ENCODE peak calls at places on chromosome 6, in seven cellular contexts. F is body of pancreas, S is IMR-90, P is uterus, J is right cardiac atrium, C is cardiac muscle cell, A is fibroblast of lung. M is an unnamed sample.

GRCh38 chr6:156897907-156898531 is 120.8 kb downstream of the ARID1B start:
- DNase-seq in S (no peak), P (no peak), F (no peak), J (no peak), C (no peak), A (no peak), M (no peak)

GRCh38 chr6:90303037-90303436 is 6.4 kb upstream of the BACH2 start:
- DNase-seq in P (no peak), J (no peak), C (no peak), F (no peak), S (no peak), A (no peak), M (no peak)

GRCh38 chr6:133587396-133587795 is 301.5 kb upstream of the TCF21 start:
- DNase-seq in F (no peak), A (no peak), J (no peak), S (no peak), C (no peak), P (no peak), M (no peak)

GRCh38 chr6:22737331-22737730 is 168.0 kb downstream of the HDGFL1 start:
- DNase-seq in S (peak; percentile 53), J (peak; percentile 32), A (peak; percentile 51), C (peak; percentile 69), P (peak; percentile 70), F (peak; percentile 38), M (no peak)

GRCh38 chr6:126447367-126447766 is 107.5 kb downstream of the CENPW start:
- DNase-seq in A (no peak), J (no peak), S (no peak), C (no peak), F (no peak), P (no peak), M (no peak)

GRCh38 chr6:101689156-101689555 is 295.6 kb downstream of the GRIK2 start:
- DNase-seq in J (no peak), S (no peak), C (no peak), A (no peak), F (no peak), P (no peak), M (no peak)

GRCh38 chr6:138588805-138589434 is 89.6 kb upstream of the NHSL1 start:
- DNase-seq in F (peak; percentile 64), S (peak; percentile 83), P (peak; percentile 64), C (peak; percentile 88), J (peak; percentile 47), A (peak; percentile 66), M (peak; percentile 62)

GRCh38 chr6:20274115-20274514 is 61.8 kb upstream of the MBOAT1 start:
- DNase-seq in F (no peak), J (no peak), A (no peak), S (no peak), P (no peak), C (no peak), M (no peak)

GRCh38 chr6:42704251-42704936 is 18.0 kb downstream of the PRPH2 start:
- DNase-seq in J (peak; percentile 74), P (peak; percentile 47), F (peak; percentile 63), C (peak; percentile 73), A (no peak), S (no peak), M (no peak)

GRCh38 chr6:106163446-106163965 is 77.4 kb downstream of the PRDM1 start:
- DNase-seq in P (peak; percentile 19), J (peak; percentile 25), S (peak; percentile 76), F (peak; percentile 13), A (peak; percentile 81), C (peak; percentile 80), M (peak; percentile 93)

GRCh38 chr6:148514091-148514850 is 171.6 kb downstream of the SASH1 start:
- DNase-seq in P (no peak), S (peak; percentile 69), J (no peak), C (no peak), A (no peak), F (no peak), M (no peak)

GRCh38 chr6:38852215-38852614 is 137.1 kb downstream of the DNAH8 start:
- DNase-seq in F (no peak), A (no peak), S (no peak), P (no peak), C (no peak), J (no peak), M (no peak)

GRCh38 chr6:101392561-101393230 is 812 bp upstream of the GRIK2 start:
- DNase-seq in P (no peak), A (no peak), F (no peak), S (no peak), C (no peak), J (no peak), M (no peak)

GRCh38 chr6:128161839-128162238 is 261.0 kb upstream of the THEMIS start:
- DNase-seq in J (no peak), A (no peak), S (no peak), C (no peak), P (no peak), F (no peak), M (no peak)

GRCh38 chr6:88910922-88911778 is 52.3 kb downstream of the RNGTT start:
- DNase-seq in J (no peak), F (no peak), S (no peak), P (no peak), C (no peak), A (peak; percentile 49), M (no peak)

GRCh38 chr6:119361209-119361608 is 11.6 kb upstream of the MAN1A1 start:
- DNase-seq in J (no peak), P (no peak), C (no peak), A (no peak), F (no peak), S (no peak), M (no peak)

GRCh38 chr6:20655317-20655716 is 121.1 kb downstream of the CDKAL1 start:
- DNase-seq in C (no peak), S (peak; percentile 53), J (no peak), P (no peak), A (no peak), F (no peak), M (no peak)

GRCh38 chr6:47701374-47701773 is 3.0 kb downstream of the ADGRF4 start:
- DNase-seq in J (no peak), P (no peak), A (no peak), F (no peak), S (no peak), C (no peak), M (peak; percentile 40)

DNA sequence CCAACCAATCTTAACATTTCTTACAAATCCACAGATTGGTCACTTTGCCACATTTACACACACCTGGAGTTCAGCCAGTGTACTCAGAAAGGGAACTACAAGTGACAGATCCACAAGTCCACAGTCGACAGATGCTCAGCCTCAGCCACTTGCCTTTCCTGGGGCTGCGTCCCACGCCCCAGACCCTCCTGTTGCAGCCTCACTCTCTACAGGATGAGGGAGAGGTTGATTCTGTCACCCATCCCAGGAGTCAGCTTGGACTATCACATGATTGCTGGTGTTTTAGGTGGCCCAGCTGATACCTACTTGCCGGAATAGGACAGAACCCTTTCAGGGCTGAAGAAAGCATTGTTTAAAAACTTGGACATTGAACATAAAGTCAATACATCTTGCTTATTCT is 108.8 kb downstream of the FAM120B start:
- DNase-seq in C (no peak), J (no peak), A (no peak), S (no peak), P (no peak), F (no peak), M (no peak)
- H3K4me1 ChIP-seq in C (no peaks in the 10 kb centered on the region), J (no peaks in the 10 kb centered on the region), A (no peaks in the 10 kb centered on the region), S (peaks cover 4% of the 10 kb centered on the region), P (no peaks in the 10 kb centered on the region), F (no peaks in the 10 kb centered on the region), M (no peaks in the 10 kb centered on the region)

DNA sequence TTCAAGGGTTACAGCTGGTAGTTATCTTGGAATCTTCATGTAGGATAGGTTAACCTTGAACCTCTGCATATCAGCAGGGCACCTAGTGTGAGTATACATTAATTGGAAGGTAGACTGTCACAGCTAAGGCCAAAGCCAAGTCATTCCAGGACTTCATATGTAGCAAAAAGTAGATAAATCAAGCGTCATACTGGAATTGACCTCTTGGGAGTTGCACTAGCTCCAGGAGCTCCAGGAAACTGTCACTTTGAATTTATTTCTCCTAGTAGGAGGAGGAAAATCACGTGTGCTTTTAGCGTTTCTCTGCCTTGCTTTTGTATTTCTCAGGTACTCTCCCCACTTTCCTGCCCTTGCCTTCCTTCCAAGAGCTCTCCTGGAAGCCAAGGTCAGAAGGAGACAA is 30.3 kb downstream of the RIPOR2 start:
- DNase-seq in P (no peak), S (no peak), F (no peak), C (no peak), J (no peak), A (no peak), M (no peak)
- H3K27ac ChIP-seq in P (peak overlapping the region; percentile 98), S (no peak overlapping the region), F (no peak overlapping the region), C (no peak overlapping the region), J (no peak overlapping the region), A (no peak overlapping the region), M (no peak overlapping the region)

GRCh38 chr6:142369266-142369665 is 67.5 kb downstream of the ADGRG6 start:
- DNase-seq in C (no peak), A (no peak), S (no peak), F (no peak), P (no peak), J (no peak), M (no peak)
- H3K4me1 ChIP-seq in C (peaks cover 3% of the 10 kb centered on the region), A (peaks cover 13% of the 10 kb centered on the region), S (peaks cover 7% of the 10 kb centered on the region), F (no peaks in the 10 kb centered on the region), P (no peaks in the 10 kb centered on the region), J (no peaks in the 10 kb centered on the region), M (no peaks in the 10 kb centered on the region)

GRCh38 chr6:35485402-35485877 is 11.4 kb downstream of the TEAD3 start:
- DNase-seq in J (peak; percentile 57), F (no peak), P (peak; percentile 74), C (peak; percentile 68), S (no peak), A (peak; percentile 65), M (no peak)
- H3K27ac ChIP-seq in J (peak overlapping the region; percentile 14), F (no peak overlapping the region), P (peak overlapping the region; percentile 98), C (peak overlapping the region; percentile 87), S (peak overlapping the region; percentile 70), A (peak overlapping the region; percentile 65), M (no peak overlapping the region)

GRCh38 chr6:31575335-31575901 is at the start of gene TNF:
- DNase-seq in S (no peak), P (peak; percentile 36), F (no peak), J (peak; percentile 46), A (no peak), C (no peak), M (no peak)
- H3K4me1 ChIP-seq in S (no peaks in the 10 kb centered on the region), P (peaks cover 2% of the 10 kb centered on the region), F (peaks cover 24% of the 10 kb centered on the region), J (no peaks in the 10 kb centered on the region), A (no peaks in the 10 kb centered on the region), C (no peaks in the 10 kb centered on the region), M (peaks cover 17% of the 10 kb centered on the region)

GRCh38 chr6:5287966-5288297 is 26.6 kb downstream of the FARS2 start:
- DNase-seq in S (no peak), J (no peak), F (no peak), A (no peak), C (no peak), P (no peak), M (no peak)
- H3K27ac ChIP-seq in S (no peak overlapping the region), J (peak overlapping the region; percentile 30), F (no peak overlapping the region), A (no peak overlapping the region), C (no peak overlapping the region), P (peak overlapping the region; percentile 42), M (no peak overlapping the region)

M was measured in MM.1S.